ENCODE peak calls at places on chromosomes 7 and 10, in six cellular contexts. One of them, this sample, is unnamed.

GRCh38 chr7:151631149-151631967 is 111.7 kb upstream of the RHEB start:
- DNase-seq in fibroblast of lung: peak; percentile 39
- DNase-seq in effector memory CD4-positive, alpha-beta T cell: no peak
- DNase-seq in neuronal stem cell: peak; percentile 44
- DNase-seq in suprapubic skin: no peak
- DNase-seq in Karpas-422: peak; percentile 48
- DNase-seq in this sample: peak; percentile 51

GRCh38 chr7:33882040-33882800 is 23.1 kb upstream of the BMPER start:
- DNase-seq in fibroblast of lung: peak; percentile 76
- DNase-seq in effector memory CD4-positive, alpha-beta T cell: no peak
- DNase-seq in neuronal stem cell: no peak
- DNase-seq in suprapubic skin: no peak
- DNase-seq in Karpas-422: no peak
- DNase-seq in this sample: no peak

GRCh38 chr7:66100408-66101050 is 14.1 kb upstream of the CRCP start:
- DNase-seq in fibroblast of lung: no peak
- DNase-seq in effector memory CD4-positive, alpha-beta T cell: no peak
- DNase-seq in neuronal stem cell: no peak
- DNase-seq in suprapubic skin: no peak
- DNase-seq in Karpas-422: no peak
- DNase-seq in this sample: no peak

GRCh38 chr7:110960811-110961210 is 130.1 kb upstream of the LRRN3 start:
- DNase-seq in fibroblast of lung: no peak
- DNase-seq in effector memory CD4-positive, alpha-beta T cell: no peak
- DNase-seq in neuronal stem cell: no peak
- DNase-seq in suprapubic skin: no peak
- DNase-seq in Karpas-422: no peak
- DNase-seq in this sample: no peak

GRCh38 chr7:122770943-122771342 is 68.2 kb upstream of the RNF148 start:
- DNase-seq in fibroblast of lung: no peak
- DNase-seq in effector memory CD4-positive, alpha-beta T cell: no peak
- DNase-seq in neuronal stem cell: no peak
- DNase-seq in suprapubic skin: no peak
- DNase-seq in Karpas-422: no peak
- DNase-seq in this sample: no peak

GRCh38 chr7:106615808-106616691 is 44.9 kb downstream of the CCDC71L start:
- DNase-seq in fibroblast of lung: no peak
- DNase-seq in effector memory CD4-positive, alpha-beta T cell: no peak
- DNase-seq in neuronal stem cell: no peak
- DNase-seq in suprapubic skin: no peak
- DNase-seq in Karpas-422: no peak
- DNase-seq in this sample: no peak

GRCh38 chr7:23918856-23919255 is 208.8 kb downstream of the STK31 start:
- DNase-seq in fibroblast of lung: peak; percentile 8
- DNase-seq in effector memory CD4-positive, alpha-beta T cell: no peak
- DNase-seq in neuronal stem cell: no peak
- DNase-seq in suprapubic skin: no peak
- DNase-seq in Karpas-422: no peak
- DNase-seq in this sample: no peak

GRCh38 chr10:91409069-91409868 is 875 bp upstream of the HECTD2 start:
- DNase-seq in fibroblast of lung: peak; percentile 89
- DNase-seq in effector memory CD4-positive, alpha-beta T cell: peak; percentile 1
- DNase-seq in neuronal stem cell: peak; percentile 73
- DNase-seq in suprapubic skin: peak; percentile 90
- DNase-seq in Karpas-422: peak; percentile 40
- DNase-seq in this sample: no peak

GRCh38 chr7:2120251-2120660 is 112.5 kb downstream of the MAD1L1 start:
- DNase-seq in fibroblast of lung: no peak
- DNase-seq in effector memory CD4-positive, alpha-beta T cell: peak; percentile 8
- DNase-seq in neuronal stem cell: no peak
- DNase-seq in suprapubic skin: no peak
- DNase-seq in Karpas-422: no peak
- DNase-seq in this sample: peak; percentile 73

GRCh38 chr7:131727189-131727588 is 170.8 kb upstream of the PODXL start:
- DNase-seq in fibroblast of lung: no peak
- DNase-seq in effector memory CD4-positive, alpha-beta T cell: no peak
- DNase-seq in neuronal stem cell: no peak
- DNase-seq in suprapubic skin: no peak
- DNase-seq in Karpas-422: no peak
- DNase-seq in this sample: no peak

GRCh38 chr10:107163904-107164861 is at the start of gene SORCS1:
- DNase-seq in fibroblast of lung: no peak
- DNase-seq in effector memory CD4-positive, alpha-beta T cell: no peak
- DNase-seq in neuronal stem cell: peak; percentile 68
- DNase-seq in suprapubic skin: peak; percentile 61
- DNase-seq in Karpas-422: no peak
- DNase-seq in this sample: no peak

GRCh38 chr7:116535416-116535815 is 10.6 kb downstream of the CAV1 start:
- DNase-seq in fibroblast of lung: no peak
- DNase-seq in effector memory CD4-positive, alpha-beta T cell: no peak
- DNase-seq in neuronal stem cell: no peak
- DNase-seq in suprapubic skin: no peak
- DNase-seq in Karpas-422: no peak
- DNase-seq in this sample: no peak
- H3K27ac ChIP-seq in fibroblast of lung: no peak overlapping the region
- H3K27ac ChIP-seq in effector memory CD4-positive, alpha-beta T cell: no peak overlapping the region
- H3K27ac ChIP-seq in neuronal stem cell: no peak overlapping the region
- H3K27ac ChIP-seq in suprapubic skin: no peak overlapping the region
- H3K27ac ChIP-seq in Karpas-422: no peak overlapping the region
- H3K27ac ChIP-seq in this sample: no peak overlapping the region

DNA sequence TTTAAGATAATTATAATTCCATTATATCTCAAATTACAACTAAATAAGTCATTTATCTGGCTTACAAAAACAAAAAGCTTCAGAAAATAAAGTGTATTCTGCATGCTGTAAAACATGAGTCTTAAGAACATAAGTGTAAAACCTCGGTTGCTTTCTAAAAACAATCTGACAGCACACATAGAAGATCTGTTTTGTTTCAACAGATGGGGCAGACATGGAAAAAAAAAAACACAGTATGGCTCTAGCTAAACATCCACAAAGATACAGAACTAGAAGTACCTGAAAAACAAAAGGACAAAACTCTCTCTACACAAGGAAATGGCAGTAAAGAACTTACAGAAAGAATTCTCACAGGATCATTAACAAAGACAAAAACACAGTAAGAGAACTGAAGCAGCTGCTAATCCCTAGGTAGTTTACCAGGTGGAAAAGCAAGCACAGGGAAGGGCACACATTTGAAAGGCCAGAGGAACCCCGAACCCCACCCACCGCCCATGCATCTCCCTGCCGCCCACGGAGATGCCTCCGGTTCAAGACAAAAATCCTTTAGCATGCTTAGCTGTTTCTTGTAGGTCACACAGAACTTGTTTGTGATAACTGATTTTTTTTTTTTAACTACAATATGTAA is 42.5 kb downstream of the DLD start:
- DNase-seq in fibroblast of lung: no peak
- DNase-seq in effector memory CD4-positive, alpha-beta T cell: no peak
- DNase-seq in neuronal stem cell: no peak
- DNase-seq in suprapubic skin: no peak
- DNase-seq in Karpas-422: no peak
- DNase-seq in this sample: no peak
- H3K4me1 ChIP-seq in fibroblast of lung: peaks cover 10% of the 10 kb centered on the region
- H3K4me1 ChIP-seq in effector memory CD4-positive, alpha-beta T cell: no peaks in the 10 kb centered on the region
- H3K4me1 ChIP-seq in neuronal stem cell: peaks cover 16% of the 10 kb centered on the region
- H3K4me1 ChIP-seq in suprapubic skin: peaks cover 13% of the 10 kb centered on the region
- H3K4me1 ChIP-seq in Karpas-422: no peaks in the 10 kb centered on the region
- H3K4me1 ChIP-seq in this sample: no peaks in the 10 kb centered on the region

GRCh38 chr7:157820796-157821195 is 484.0 kb downstream of the DNAJB6 start:
- DNase-seq in fibroblast of lung: no peak
- DNase-seq in effector memory CD4-positive, alpha-beta T cell: no peak
- DNase-seq in neuronal stem cell: no peak
- DNase-seq in suprapubic skin: no peak
- DNase-seq in Karpas-422: no peak
- DNase-seq in this sample: no peak

GRCh38 chr7:157817944-157818700 is 481.3 kb downstream of the DNAJB6 start:
- DNase-seq in fibroblast of lung: no peak
- DNase-seq in effector memory CD4-positive, alpha-beta T cell: no peak
- DNase-seq in neuronal stem cell: no peak
- DNase-seq in suprapubic skin: no peak
- DNase-seq in Karpas-422: no peak
- DNase-seq in this sample: no peak

GRCh38 chr7:157818701-157819516 is 482.1 kb downstream of the DNAJB6 start:
- DNase-seq in fibroblast of lung: no peak
- DNase-seq in effector memory CD4-positive, alpha-beta T cell: no peak
- DNase-seq in neuronal stem cell: no peak
- DNase-seq in suprapubic skin: no peak
- DNase-seq in Karpas-422: no peak
- DNase-seq in this sample: no peak

GRCh38 chr7:157817433-157817832 is 480.6 kb downstream of the DNAJB6 start:
- DNase-seq in fibroblast of lung: no peak
- DNase-seq in effector memory CD4-positive, alpha-beta T cell: no peak
- DNase-seq in neuronal stem cell: no peak
- DNase-seq in suprapubic skin: no peak
- DNase-seq in Karpas-422: no peak
- DNase-seq in this sample: no peak

GRCh38 chr7:157819517-157819807 is 482.7 kb downstream of the DNAJB6 start:
- DNase-seq in fibroblast of lung: no peak
- DNase-seq in effector memory CD4-positive, alpha-beta T cell: no peak
- DNase-seq in neuronal stem cell: no peak
- DNase-seq in suprapubic skin: no peak
- DNase-seq in Karpas-422: no peak
- DNase-seq in this sample: no peak
- H3K9me3 ChIP-seq in fibroblast of lung: peaks cover 8% of the 10 kb centered on the region
- H3K9me3 ChIP-seq in effector memory CD4-positive, alpha-beta T cell: no peaks in the 10 kb centered on the region
- H3K9me3 ChIP-seq in neuronal stem cell: peaks cover 3% of the 10 kb centered on the region
- H3K9me3 ChIP-seq in suprapubic skin: no peaks in the 10 kb centered on the region
- H3K9me3 ChIP-seq in Karpas-422: no peaks in the 10 kb centered on the region
- H3K9me3 ChIP-seq in this sample: no peaks in the 10 kb centered on the region

DNA sequence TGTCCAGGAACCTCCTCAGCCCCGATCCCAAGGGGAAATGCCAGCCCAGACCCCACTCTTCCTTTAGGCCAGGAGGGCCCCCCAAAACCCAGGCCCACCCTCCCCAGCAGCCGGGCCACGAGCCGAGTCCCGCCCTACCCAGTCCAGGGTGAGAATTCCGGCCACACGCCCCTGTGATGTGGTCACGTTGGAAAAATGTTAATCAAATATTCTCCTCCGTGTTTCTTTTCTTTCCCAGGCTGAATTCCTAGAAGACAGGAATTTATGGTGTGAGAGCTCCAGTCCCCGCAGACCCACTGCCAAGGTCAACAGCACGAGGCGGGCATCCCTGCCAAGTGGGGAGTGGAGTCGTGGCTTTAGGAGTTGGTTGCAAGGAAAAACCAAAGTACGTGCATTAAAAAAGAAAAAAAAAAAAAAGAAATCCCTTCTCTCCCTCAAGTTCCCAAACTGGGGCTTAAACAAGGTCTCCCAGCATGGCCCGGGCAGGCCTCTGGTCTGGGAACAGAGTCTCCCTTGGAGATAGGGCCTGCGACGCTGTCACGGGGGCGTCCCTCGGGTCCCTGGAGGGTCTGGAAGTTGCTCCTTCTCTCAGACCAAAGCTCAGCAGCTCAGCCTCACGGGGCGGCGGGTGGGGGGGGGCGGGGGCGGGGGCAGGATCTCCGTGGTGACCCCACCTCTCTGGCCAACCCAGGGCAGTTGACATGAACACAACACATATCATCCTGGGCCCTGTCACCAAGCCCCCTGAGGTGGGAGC is 28.1 kb upstream of the ELN start:
- DNase-seq in fibroblast of lung: peak; percentile 85
- DNase-seq in effector memory CD4-positive, alpha-beta T cell: no peak
- DNase-seq in neuronal stem cell: no peak
- DNase-seq in suprapubic skin: no peak
- DNase-seq in Karpas-422: no peak
- DNase-seq in this sample: no peak
- H3K27ac ChIP-seq in fibroblast of lung: no peak overlapping the region
- H3K27ac ChIP-seq in effector memory CD4-positive, alpha-beta T cell: no peak overlapping the region
- H3K27ac ChIP-seq in neuronal stem cell: no peak overlapping the region
- H3K27ac ChIP-seq in suprapubic skin: no peak overlapping the region
- H3K27ac ChIP-seq in Karpas-422: no peak overlapping the region
- H3K27ac ChIP-seq in this sample: no peak overlapping the region

GRCh38 chr10:62076872-62077271 is 175.4 kb downstream of the ARID5B start:
- DNase-seq in fibroblast of lung: peak; percentile 69
- DNase-seq in effector memory CD4-positive, alpha-beta T cell: no peak
- DNase-seq in neuronal stem cell: no peak
- DNase-seq in suprapubic skin: no peak
- DNase-seq in Karpas-422: peak; percentile 80
- DNase-seq in this sample: no peak

GRCh38 chr10:62075414-62075813 is 173.9 kb downstream of the ARID5B start:
- DNase-seq in fibroblast of lung: no peak
- DNase-seq in effector memory CD4-positive, alpha-beta T cell: no peak
- DNase-seq in neuronal stem cell: no peak
- DNase-seq in suprapubic skin: no peak
- DNase-seq in Karpas-422: no peak
- DNase-seq in this sample: no peak

GRCh38 chr10:62079885-62080559 is 178.5 kb downstream of the ARID5B start:
- DNase-seq in fibroblast of lung: no peak
- DNase-seq in effector memory CD4-positive, alpha-beta T cell: no peak
- DNase-seq in neuronal stem cell: no peak
- DNase-seq in suprapubic skin: no peak
- DNase-seq in Karpas-422: peak; percentile 89
- DNase-seq in this sample: no peak

GRCh38 chr10:62075912-62076311 is 174.4 kb downstream of the ARID5B start:
- DNase-seq in fibroblast of lung: no peak
- DNase-seq in effector memory CD4-positive, alpha-beta T cell: no peak
- DNase-seq in neuronal stem cell: no peak
- DNase-seq in suprapubic skin: no peak
- DNase-seq in Karpas-422: no peak
- DNase-seq in this sample: no peak

DNA sequence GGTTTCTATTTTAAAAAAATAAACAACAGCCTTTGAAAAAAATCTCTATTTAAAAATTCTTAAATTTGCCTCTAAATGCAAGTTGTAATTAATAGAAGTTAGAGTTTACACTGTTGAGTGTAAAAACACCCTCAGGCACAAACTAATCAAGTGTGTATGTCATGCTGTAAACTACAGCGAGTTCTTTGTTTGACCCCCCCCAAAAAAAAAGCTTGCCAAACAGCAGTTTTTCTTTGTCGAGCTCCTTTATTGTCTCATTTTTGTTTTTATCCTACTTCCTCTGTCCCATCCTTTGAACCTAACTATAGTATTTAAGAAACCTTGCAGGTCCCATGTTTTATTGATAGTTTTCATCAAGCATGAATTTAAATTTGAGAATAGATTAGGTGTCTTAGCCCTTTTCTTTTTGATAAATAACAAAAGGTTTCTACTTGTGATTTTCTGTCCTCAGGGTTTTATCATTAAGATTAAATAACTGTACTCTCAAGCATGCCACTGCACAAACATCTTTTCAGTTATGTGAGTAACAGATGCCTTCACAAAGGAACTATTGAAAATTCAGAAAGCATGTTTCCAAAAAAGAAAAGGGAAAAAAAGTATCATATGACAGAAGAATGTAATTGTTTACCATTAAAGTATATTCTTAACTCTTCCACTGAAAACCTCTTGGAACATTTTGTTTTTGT is 176.0 kb downstream of the ARID5B start:
- DNase-seq in fibroblast of lung: no peak
- DNase-seq in effector memory CD4-positive, alpha-beta T cell: no peak
- DNase-seq in neuronal stem cell: no peak
- DNase-seq in suprapubic skin: no peak
- DNase-seq in Karpas-422: no peak
- DNase-seq in this sample: no peak
- H3K4me1 ChIP-seq in fibroblast of lung: peaks cover 49% of the 10 kb centered on the region
- H3K4me1 ChIP-seq in effector memory CD4-positive, alpha-beta T cell: peaks cover 15% of the 10 kb centered on the region
- H3K4me1 ChIP-seq in neuronal stem cell: peaks cover 19% of the 10 kb centered on the region
- H3K4me1 ChIP-seq in suprapubic skin: peaks cover 81% of the 10 kb centered on the region
- H3K4me1 ChIP-seq in Karpas-422: peaks cover 60% of the 10 kb centered on the region
- H3K4me1 ChIP-seq in this sample: peaks cover 21% of the 10 kb centered on the region

GRCh38 chr7:255721-256361 is 34.1 kb upstream of the FOXL3 start:
- DNase-seq in fibroblast of lung: no peak
- DNase-seq in effector memory CD4-positive, alpha-beta T cell: no peak
- DNase-seq in neuronal stem cell: no peak
- DNase-seq in suprapubic skin: no peak
- DNase-seq in Karpas-422: no peak
- DNase-seq in this sample: no peak
- H3K9me3 ChIP-seq in fibroblast of lung: no peaks in the 10 kb centered on the region
- H3K9me3 ChIP-seq in effector memory CD4-positive, alpha-beta T cell: no peaks in the 10 kb centered on the region
- H3K9me3 ChIP-seq in neuronal stem cell: peaks cover 12% of the 10 kb centered on the region
- H3K9me3 ChIP-seq in suprapubic skin: no peaks in the 10 kb centered on the region
- H3K9me3 ChIP-seq in Karpas-422: peaks cover 12% of the 10 kb centered on the region
- H3K9me3 ChIP-seq in this sample: no peaks in the 10 kb centered on the region

GRCh38 chr10:111075577-111076185 is 1.1 kb upstream of the ADRA2A start:
- DNase-seq in fibroblast of lung: no peak
- DNase-seq in effector memory CD4-positive, alpha-beta T cell: no peak
- DNase-seq in neuronal stem cell: no peak
- DNase-seq in suprapubic skin: no peak
- DNase-seq in Karpas-422: no peak
- DNase-seq in this sample: no peak
- H3K27ac ChIP-seq in fibroblast of lung: no peak overlapping the region
- H3K27ac ChIP-seq in effector memory CD4-positive, alpha-beta T cell: no peak overlapping the region
- H3K27ac ChIP-seq in neuronal stem cell: no peak overlapping the region
- H3K27ac ChIP-seq in suprapubic skin: no peak overlapping the region
- H3K27ac ChIP-seq in Karpas-422: no peak overlapping the region
- H3K27ac ChIP-seq in this sample: no peak overlapping the region

This sample was measured in CD8-positive, alpha-beta memory T cell.